ENCODE peak calls at places on chromosomes 5 and 9, in seven cellular contexts. A is substantia nigra, E is neuronal stem cell, I is brain microvascular endothelial cell, H is iris pigment epithelial cell, D is endothelial cell, N is Calu3. J is an unnamed sample.

GRCh38 chr9:128940271-128940921 is 7.0 kb downstream of the DOLK start:
- DNase-seq in I (no peak), E (no peak), N (no peak), H (no peak), A (no peak), D (no peak), J (no peak)

GRCh38 chr5:117657591-117657990 is 1083.0 kb upstream of the SEMA6A start:
- DNase-seq in D (no peak), I (no peak), H (no peak), E (no peak), A (no peak), N (no peak), J (no peak)

GRCh38 chr5:74166064-74166463 is 474.5 kb downstream of the ENC1 start:
- DNase-seq in H (peak), D (no peak), E (no peak), N (no peak), I (peak), A (no peak), J (no peak)

GRCh38 chr5:132506094-132506692 is 15.6 kb upstream of the IRF1 start:
- DNase-seq in H (peak), E (no peak), N (peak), A (no peak), D (no peak), I (peak), J (peak)

GRCh38 chr5:172770374-172770674 is 671 bp downstream of the DUSP1 start:
- DNase-seq in I (no peak), A (peak), N (no peak), D (peak), E (no peak), H (no peak), J (no peak)

GRCh38 chr9:36470891-36471290 is 70.8 kb upstream of the RNF38 start:
- DNase-seq in I (peak), H (peak), E (no peak), N (peak), D (no peak), A (no peak), J (peak)

GRCh38 chr5:3220638-3221288 is 374.9 kb upstream of the IRX1 start:
- DNase-seq in H (no peak), D (no peak), N (no peak), I (no peak), A (no peak), E (no peak), J (no peak)

GRCh38 chr5:164504141-164504772 is 998.8 kb downstream of the MAT2B start:
- DNase-seq in I (peak), E (peak), A (no peak), D (peak), N (peak), H (peak), J (no peak)

GRCh38 chr9:130518198-130518597 is 61.2 kb upstream of the FUBP3 start:
- DNase-seq in I (no peak), A (no peak), H (no peak), N (no peak), D (no peak), E (no peak), J (no peak)

GRCh38 chr5:54159837-54160215 is 150.5 kb downstream of the ARL15 start:
- DNase-seq in H (no peak), D (no peak), A (no peak), N (no peak), E (no peak), I (no peak), J (no peak)

GRCh38 chr5:154291917-154292316 is 101.4 kb downstream of the GALNT10 start:
- DNase-seq in D (no peak), I (no peak), H (no peak), E (no peak), A (no peak), N (no peak), J (no peak)

GRCh38 chr9:129487658-129488483 is 133.0 kb downstream of the C9orf50 start:
- DNase-seq in D (no peak), I (peak), N (no peak), A (peak), H (peak), E (no peak), J (peak)

GRCh38 chr5:60334281-60334713 is 365.7 kb downstream of the DEPDC1B start:
- DNase-seq in N (no peak), A (no peak), I (peak), E (no peak), H (peak), D (no peak), J (no peak)

GRCh38 chr5:141747152-141747640 is 65.2 kb upstream of the ARAP3 start:
- DNase-seq in E (peak), H (peak), D (peak), N (peak), I (peak), A (peak), J (peak)

GRCh38 chr5:128081111-128081865 is 2.3 kb upstream of the SLC12A2 start:
- DNase-seq in E (no peak), H (no peak), N (no peak), A (no peak), D (no peak), I (no peak), J (no peak)

GRCh38 chr5:78269088-78269703 is 25.3 kb downstream of the AP3B1 start:
- DNase-seq in D (no peak), E (no peak), N (no peak), H (peak), I (no peak), A (no peak), J (no peak)

GRCh38 chr5:78095119-78095518 is 199.4 kb downstream of the AP3B1 start:
- DNase-seq in N (no peak), H (peak), I (no peak), A (no peak), E (no peak), D (no peak), J (no peak)

GRCh38 chr5:141635646-141636045 is 1.0 kb downstream of the HDAC3 start:
- DNase-seq in H (no peak), I (no peak), A (no peak), D (no peak), E (no peak), N (no peak), J (no peak)

GRCh38 chr9:114287763-114288232 is 35.1 kb upstream of the ORM1 start:
- DNase-seq in D (no peak), A (no peak), E (no peak), I (no peak), N (no peak), H (no peak), J (no peak)

GRCh38 chr9:112048924-112049785 is 125.9 kb downstream of the SUSD1 start:
- DNase-seq in E (no peak), H (peak), N (no peak), A (no peak), I (peak), D (no peak), J (no peak)

GRCh38 chr5:149018909-149019443 is 43.9 kb downstream of the SH3TC2 start:
- DNase-seq in N (no peak), D (no peak), H (peak), I (no peak), E (no peak), A (no peak), J (no peak)

GRCh38 chr9:107249131-107249533 is 33.9 kb upstream of the RAD23B start:
- DNase-seq in E (no peak), A (no peak), N (peak), I (no peak), H (peak), D (no peak), J (no peak)

GRCh38 chr9:82202808-82203207 is 214.2 kb downstream of the SPATA31D1 start:
- DNase-seq in A (no peak), D (no peak), E (no peak), N (peak), H (peak), I (peak), J (no peak)

GRCh38 chr9:135130266-135130976 is 43.0 kb downstream of the OLFM1 start:
- DNase-seq in N (peak), E (no peak), D (no peak), I (no peak), H (no peak), A (no peak), J (no peak)

GRCh38 chr9:81456431-81456970 is 232.8 kb downstream of the TLE1 start:
- DNase-seq in E (no peak), H (peak), A (no peak), I (peak), D (no peak), N (no peak), J (no peak)

GRCh38 chr9:135789838-135790291 is 87.9 kb downstream of the KCNT1 start:
- DNase-seq in H (no peak), A (no peak), N (no peak), I (no peak), D (no peak), E (no peak), J (no peak)

GRCh38 chr5:178489281-178489976 is 100.8 kb downstream of the COL23A1 start:
- DNase-seq in N (no peak), D (no peak), H (no peak), I (no peak), E (no peak), A (no peak), J (no peak)

GRCh38 chr5:125785407-125785806 is 637.8 kb upstream of the GRAMD2B start:
- DNase-seq in H (no peak), A (no peak), I (no peak), D (no peak), E (no peak), N (no peak), J (no peak)

GRCh38 chr9:34485822-34486221 is 27.2 kb downstream of the DNAI1 start:
- DNase-seq in A (no peak), N (no peak), H (no peak), E (no peak), D (no peak), I (no peak), J (no peak)

GRCh38 chr5:143261748-143262392 is 141.6 kb downstream of the NR3C1 start:
- DNase-seq in A (no peak), E (no peak), N (no peak), H (peak), D (no peak), I (peak), J (no peak)

J was measured in ovary.